ENCODE peak calls at places on chromosome 9, in five cellular contexts. One of them, this sample, is unnamed.

GRCh38 chr9:36551868-36552267 is 20.8 kb upstream of the MELK start:
- DNase-seq in Ammon's horn: no peak
- DNase-seq in A172: no peak
- DNase-seq in astrocyte of the cerebellum: no peak
- DNase-seq in ovary: no peak
- DNase-seq in this sample: no peak

GRCh38 chr9:71767421-71768321 is 642 bp downstream of the CEMIP2 start:
- DNase-seq in Ammon's horn: no peak
- DNase-seq in A172: peak
- DNase-seq in astrocyte of the cerebellum: no peak
- DNase-seq in ovary: no peak
- DNase-seq in this sample: peak

GRCh38 chr9:28774433-28775029 is 1201.2 kb upstream of the C9orf72 start:
- DNase-seq in Ammon's horn: peak
- DNase-seq in A172: peak
- DNase-seq in astrocyte of the cerebellum: peak
- DNase-seq in ovary: no peak
- DNase-seq in this sample: peak

GRCh38 chr9:85731128-85731630 is 10.6 kb downstream of the AGTPBP1 start:
- DNase-seq in Ammon's horn: no peak
- DNase-seq in A172: no peak
- DNase-seq in astrocyte of the cerebellum: no peak
- DNase-seq in ovary: no peak
- DNase-seq in this sample: no peak

GRCh38 chr9:91273853-91274552 is 87.7 kb downstream of the AUH start:
- DNase-seq in Ammon's horn: no peak
- DNase-seq in A172: peak
- DNase-seq in astrocyte of the cerebellum: peak
- DNase-seq in ovary: no peak
- DNase-seq in this sample: peak

GRCh38 chr9:124312290-124313265 is 54.8 kb downstream of the NEK6 start:
- DNase-seq in Ammon's horn: peak
- DNase-seq in A172: no peak
- DNase-seq in astrocyte of the cerebellum: no peak
- DNase-seq in ovary: no peak
- DNase-seq in this sample: no peak

GRCh38 chr9:2872307-2872940 is 28.5 kb upstream of the PUM3 start:
- DNase-seq in Ammon's horn: peak
- DNase-seq in A172: no peak
- DNase-seq in astrocyte of the cerebellum: peak
- DNase-seq in ovary: no peak
- DNase-seq in this sample: peak

GRCh38 chr9:98886691-98887229 is 56.9 kb upstream of the COL15A1 start:
- DNase-seq in Ammon's horn: no peak
- DNase-seq in A172: peak
- DNase-seq in astrocyte of the cerebellum: no peak
- DNase-seq in ovary: no peak
- DNase-seq in this sample: no peak

GRCh38 chr9:114137831-114138230 is 17.5 kb upstream of the COL27A1 start:
- DNase-seq in Ammon's horn: no peak
- DNase-seq in A172: no peak
- DNase-seq in astrocyte of the cerebellum: no peak
- DNase-seq in ovary: no peak
- DNase-seq in this sample: no peak

GRCh38 chr9:96458226-96458625 is 8.3 kb downstream of the HABP4 start:
- DNase-seq in Ammon's horn: no peak
- DNase-seq in A172: no peak
- DNase-seq in astrocyte of the cerebellum: no peak
- DNase-seq in ovary: no peak
- DNase-seq in this sample: no peak

GRCh38 chr9:107624216-107624948 is 134.8 kb upstream of the KLF4 start:
- DNase-seq in Ammon's horn: no peak
- DNase-seq in A172: no peak
- DNase-seq in astrocyte of the cerebellum: no peak
- DNase-seq in ovary: no peak
- DNase-seq in this sample: peak

GRCh38 chr9:114172981-114173833 is 17.9 kb downstream of the COL27A1 start:
- DNase-seq in Ammon's horn: no peak
- DNase-seq in A172: no peak
- DNase-seq in astrocyte of the cerebellum: no peak
- DNase-seq in ovary: peak
- DNase-seq in this sample: no peak

GRCh38 chr9:23829580-23830458 is 3.8 kb upstream of the ELAVL2 start:
- DNase-seq in Ammon's horn: no peak
- DNase-seq in A172: peak
- DNase-seq in astrocyte of the cerebellum: peak
- DNase-seq in ovary: no peak
- DNase-seq in this sample: peak

GRCh38 chr9:120944434-120945125 is 18.0 kb upstream of the TRAF1 start:
- DNase-seq in Ammon's horn: peak
- DNase-seq in A172: no peak
- DNase-seq in astrocyte of the cerebellum: no peak
- DNase-seq in ovary: no peak
- DNase-seq in this sample: no peak

GRCh38 chr9:15696979-15697378 is 144.1 kb downstream of the CCDC171 start:
- DNase-seq in Ammon's horn: no peak
- DNase-seq in A172: peak
- DNase-seq in astrocyte of the cerebellum: peak
- DNase-seq in ovary: no peak
- DNase-seq in this sample: peak

GRCh38 chr9:94649100-94649855 is 10.0 kb upstream of the FBP1 start:
- DNase-seq in Ammon's horn: no peak
- DNase-seq in A172: peak
- DNase-seq in astrocyte of the cerebellum: peak
- DNase-seq in ovary: no peak
- DNase-seq in this sample: peak

GRCh38 chr9:77793909-77794308 is 145.8 kb upstream of the GNA14 start:
- DNase-seq in Ammon's horn: peak
- DNase-seq in A172: peak
- DNase-seq in astrocyte of the cerebellum: no peak
- DNase-seq in ovary: no peak
- DNase-seq in this sample: peak

GRCh38 chr9:36450110-36450732 is 50.2 kb upstream of the RNF38 start:
- DNase-seq in Ammon's horn: peak
- DNase-seq in A172: peak
- DNase-seq in astrocyte of the cerebellum: peak
- DNase-seq in ovary: no peak
- DNase-seq in this sample: peak

GRCh38 chr9:132996526-132996925 is 18.0 kb downstream of the GFI1B start:
- DNase-seq in Ammon's horn: no peak
- DNase-seq in A172: no peak
- DNase-seq in astrocyte of the cerebellum: no peak
- DNase-seq in ovary: no peak
- DNase-seq in this sample: no peak

GRCh38 chr9:108043585-108043984 is 554.0 kb upstream of the KLF4 start:
- DNase-seq in Ammon's horn: no peak
- DNase-seq in A172: no peak
- DNase-seq in astrocyte of the cerebellum: no peak
- DNase-seq in ovary: no peak
- DNase-seq in this sample: peak

GRCh38 chr9:126857261-126857960 is 3.0 kb upstream of the ZBTB34 start:
- DNase-seq in Ammon's horn: no peak
- DNase-seq in A172: no peak
- DNase-seq in astrocyte of the cerebellum: no peak
- DNase-seq in ovary: no peak
- DNase-seq in this sample: no peak

GRCh38 chr9:91946825-91947224 is 3.2 kb downstream of the ROR2 start:
- DNase-seq in Ammon's horn: no peak
- DNase-seq in A172: no peak
- DNase-seq in astrocyte of the cerebellum: no peak
- DNase-seq in ovary: no peak
- DNase-seq in this sample: peak

GRCh38 chr9:81664638-81665513 is 24.5 kb downstream of the TLE1 start:
- DNase-seq in Ammon's horn: peak
- DNase-seq in A172: no peak
- DNase-seq in astrocyte of the cerebellum: no peak
- DNase-seq in ovary: no peak
- DNase-seq in this sample: no peak

GRCh38 chr9:89765211-89765610 is 160.4 kb downstream of the GADD45G start:
- DNase-seq in Ammon's horn: no peak
- DNase-seq in A172: no peak
- DNase-seq in astrocyte of the cerebellum: no peak
- DNase-seq in ovary: no peak
- DNase-seq in this sample: no peak

GRCh38 chr9:81613002-81613750 is 76.2 kb downstream of the TLE1 start:
- DNase-seq in Ammon's horn: peak
- DNase-seq in A172: no peak
- DNase-seq in astrocyte of the cerebellum: no peak
- DNase-seq in ovary: peak
- DNase-seq in this sample: peak

GRCh38 chr9:4126184-4126865 is 173.5 kb downstream of the GLIS3 start:
- DNase-seq in Ammon's horn: no peak
- DNase-seq in A172: peak
- DNase-seq in astrocyte of the cerebellum: peak
- DNase-seq in ovary: no peak
- DNase-seq in this sample: peak

GRCh38 chr9:105306533-105307140 is 62.2 kb downstream of the SLC44A1 start:
- DNase-seq in Ammon's horn: no peak
- DNase-seq in A172: no peak
- DNase-seq in astrocyte of the cerebellum: no peak
- DNase-seq in ovary: no peak
- DNase-seq in this sample: no peak

GRCh38 chr9:132046456-132046855 is 33.2 kb downstream of the MED27 start:
- DNase-seq in Ammon's horn: no peak
- DNase-seq in A172: no peak
- DNase-seq in astrocyte of the cerebellum: no peak
- DNase-seq in ovary: no peak
- DNase-seq in this sample: peak

GRCh38 chr9:134620751-134621557 is 20.6 kb upstream of the COL5A1 start:
- DNase-seq in Ammon's horn: no peak
- DNase-seq in A172: peak
- DNase-seq in astrocyte of the cerebellum: no peak
- DNase-seq in ovary: peak
- DNase-seq in this sample: no peak

GRCh38 chr9:77384406-77384805 is 207.1 kb downstream of the VPS13A start:
- DNase-seq in Ammon's horn: no peak
- DNase-seq in A172: peak
- DNase-seq in astrocyte of the cerebellum: no peak
- DNase-seq in ovary: no peak
- DNase-seq in this sample: peak

GRCh38 chr9:115006660-115007059 is 76.3 kb upstream of the TNFSF8 start:
- DNase-seq in Ammon's horn: peak
- DNase-seq in A172: no peak
- DNase-seq in astrocyte of the cerebellum: peak
- DNase-seq in ovary: no peak
- DNase-seq in this sample: peak

GRCh38 chr9:87212563-87213154 is 265.4 kb upstream of the GAS1 start:
- DNase-seq in Ammon's horn: no peak
- DNase-seq in A172: peak
- DNase-seq in astrocyte of the cerebellum: peak
- DNase-seq in ovary: no peak
- DNase-seq in this sample: peak

GRCh38 chr9:128160603-128160987 is 530 bp downstream of the BBLN start:
- DNase-seq in Ammon's horn: peak
- DNase-seq in A172: no peak
- DNase-seq in astrocyte of the cerebellum: no peak
- DNase-seq in ovary: no peak
- DNase-seq in this sample: peak

GRCh38 chr9:132711846-132712245 is 41.6 kb downstream of the GTF3C4 start:
- DNase-seq in Ammon's horn: no peak
- DNase-seq in A172: no peak
- DNase-seq in astrocyte of the cerebellum: no peak
- DNase-seq in ovary: no peak
- DNase-seq in this sample: no peak

GRCh38 chr9:100099722-100100042 is 639 bp downstream of the INVS start:
- DNase-seq in Ammon's horn: peak
- DNase-seq in A172: no peak
- DNase-seq in astrocyte of the cerebellum: no peak
- DNase-seq in ovary: peak
- DNase-seq in this sample: no peak